ENCODE peak calls at places on chromosomes 6 and 20, in five cellular contexts. J is K562, Y is H1, C is A549, H is GM12878. L is an unnamed sample.

GRCh38 chr6:164990901-164991300 is 318.5 kb downstream of the C6orf118 start:
- DNase-seq in Y (no peak), C (no peak), J (no peak), H (no peak), L (no peak)

GRCh38 chr6:30635834-30636233 is 9.2 kb downstream of the ATAT1 start:
- DNase-seq in Y (no peak), J (no peak), H (no peak), C (no peak), L (no peak)

GRCh38 chr6:138245751-138246150 is 27.5 kb upstream of the PBOV1 start:
- DNase-seq in J (no peak), Y (no peak), H (no peak), C (no peak), L (no peak)

GRCh38 chr6:21800948-21801438 is 207.4 kb downstream of the SOX4 start:
- DNase-seq in Y (no peak), H (no peak), J (no peak), C (peak; percentile 82), L (peak; percentile 39)

GRCh38 chr6:159184559-159184958 is 15.4 kb downstream of the FNDC1 start:
- DNase-seq in J (no peak), Y (no peak), H (no peak), C (no peak), L (no peak)

GRCh38 chr20:41169791-41170351 is 32.5 kb downstream of the PLCG1 start:
- DNase-seq in H (no peak), Y (no peak), C (no peak), J (no peak), L (no peak)

GRCh38 chr6:125154184-125155135 is 887 bp downstream of the TPD52L1 start:
- DNase-seq in C (peak; percentile 55), Y (no peak), H (no peak), J (peak; percentile 68), L (peak; percentile 7)

GRCh38 chr20:33674294-33675126 is at the start of gene NECAB3:
- DNase-seq in Y (no peak), C (peak; percentile 75), J (peak; percentile 93), H (no peak), L (peak; percentile 82)

GRCh38 chr6:41878246-41878645 is 16.9 kb downstream of the USP49 start:
- DNase-seq in Y (no peak), J (no peak), C (no peak), H (no peak), L (no peak)

GRCh38 chr20:46118481-46119020 is 437 bp downstream of the CD40 start:
- DNase-seq in C (no peak), J (no peak), Y (no peak), H (no peak), L (no peak)

GRCh38 chr6:31702819-31703716 is at the start of gene ABHD16A:
- DNase-seq in H (peak; percentile 95), C (peak; percentile 97), Y (peak; percentile 95), J (peak; percentile 100), L (peak; percentile 98)
- TF ChIP-seq CTCF in H (no peak), C (no peak), Y (no peak), J (peak; percentile 17), L (peak; percentile 33)

DNA sequence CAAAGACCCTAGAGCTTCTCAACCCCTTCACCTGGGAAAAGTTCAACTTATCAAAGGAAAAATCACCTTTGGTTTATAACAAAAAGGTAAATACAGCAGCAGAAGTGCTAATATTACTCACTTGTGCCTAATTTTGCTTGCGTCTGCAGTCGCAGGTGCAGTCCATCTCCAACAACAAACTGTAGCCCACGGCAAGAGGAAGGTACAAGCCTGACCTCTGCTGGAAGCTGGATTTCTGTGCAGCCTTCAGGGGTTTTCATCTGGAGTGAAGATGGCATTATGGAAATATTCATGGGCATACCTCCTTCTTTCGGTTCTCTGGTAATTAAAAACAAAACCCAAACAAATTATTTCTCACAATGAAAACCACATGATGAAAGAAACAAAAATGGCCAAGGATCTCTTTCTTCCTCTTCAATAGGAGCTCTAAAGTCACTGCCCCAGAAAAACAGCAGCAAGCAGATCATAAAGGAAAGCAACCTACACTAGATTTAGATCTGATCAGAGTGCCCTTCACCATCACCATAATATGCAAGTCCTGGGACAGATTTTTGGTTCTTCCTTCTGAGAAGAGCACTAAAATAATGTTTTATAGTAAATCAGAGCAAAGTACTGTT is 7.8 kb downstream of the UBE3D start:
- DNase-seq in J (peak; percentile 41), Y (no peak), H (no peak), C (peak; percentile 25), L (peak; percentile 42)
- TF ChIP-seq KDM1A in J (no peak), Y (no peak), H (no peak), C (no peak), L (no peak)

GRCh38 chr6:17601389-17601703 is 1.2 kb downstream of the FAM8A1 start:
- DNase-seq in C (no peak), J (no peak), Y (no peak), H (no peak), L (no peak)

GRCh38 chr6:17602888-17603287 is 2.8 kb downstream of the FAM8A1 start:
- DNase-seq in C (no peak), Y (no peak), H (no peak), J (no peak), L (peak; percentile 87)

GRCh38 chr6:17600527-17601388 is 656 bp downstream of the FAM8A1 start:
- DNase-seq in J (peak; percentile 62), H (no peak), Y (no peak), C (no peak), L (peak; percentile 24)

GRCh38 chr6:17596085-17596484 is 4.0 kb upstream of the FAM8A1 start:
- DNase-seq in Y (no peak), C (no peak), J (no peak), H (no peak), L (no peak)

GRCh38 chr6:17599885-17600526 is at the start of gene FAM8A1:
- DNase-seq in J (peak; percentile 97), Y (peak; percentile 90), H (peak; percentile 66), C (peak; percentile 71), L (peak; percentile 91)
- TF ChIP-seq CTCF in J (peak; percentile 60), Y (peak; percentile 51), H (peak; percentile 23), C (no peak), L (peak; percentile 74)

GRCh38 chr6:73049971-73050594 is 175.2 kb downstream of the KHDC1L start:
- DNase-seq in Y (no peak), J (no peak), C (no peak), H (no peak), L (no peak)

GRCh38 chr6:73050706-73051105 is 174.6 kb downstream of the KHDC1L start:
- DNase-seq in C (no peak), J (no peak), Y (no peak), H (no peak), L (no peak)

GRCh38 chr6:73047801-73048200 is 177.5 kb downstream of the KHDC1L start:
- DNase-seq in C (no peak), Y (no peak), J (no peak), H (no peak), L (no peak)

GRCh38 chr6:73054958-73055357 is 170.3 kb downstream of the KHDC1L start:
- DNase-seq in J (no peak), H (no peak), Y (no peak), C (no peak), L (no peak)

GRCh38 chr6:73051147-73051546 is 174.1 kb downstream of the KHDC1L start:
- DNase-seq in Y (no peak), C (no peak), H (no peak), J (no peak), L (no peak)
- TF ChIP-seq KDM1A in Y (no peak), C (no peak), H (no peak), J (no peak), L (no peak)

GRCh38 chr6:162249907-162250642 is 477.5 kb downstream of the PRKN start:
- DNase-seq in J (no peak), Y (no peak), H (no peak), C (no peak), L (peak; percentile 67)

GRCh38 chr6:162245831-162246230 is 481.7 kb downstream of the PRKN start:
- DNase-seq in J (no peak), Y (no peak), H (no peak), C (no peak), L (peak; percentile 13)

DNA sequence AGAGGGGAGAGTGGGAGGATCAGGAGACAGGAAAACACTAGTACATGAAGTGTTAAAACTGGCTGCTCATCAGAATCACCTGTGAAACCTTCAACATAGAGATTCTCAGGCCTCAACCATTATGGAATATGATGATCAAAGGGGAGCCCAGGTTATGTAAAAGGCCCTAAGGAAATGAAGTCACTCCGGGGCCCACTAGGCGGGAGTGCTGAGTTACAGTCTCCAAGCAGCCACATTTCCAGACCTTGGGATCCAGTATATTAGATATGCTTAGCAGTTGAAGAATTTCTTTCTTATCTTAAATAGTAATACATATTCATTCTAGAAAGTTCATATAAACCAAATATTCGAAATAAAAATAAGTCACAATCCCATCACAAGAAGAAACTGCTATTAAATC is 476.3 kb downstream of the PRKN start:
- DNase-seq in H (no peak), C (no peak), Y (peak; percentile 3), J (no peak), L (peak; percentile 14)
- TF ChIP-seq CTCF in H (no peak), C (no peak), Y (peak; percentile 57), J (peak; percentile 22), L (peak; percentile 29)

GRCh38 chr6:75118925-75119515 is 86.8 kb downstream of the COL12A1 start:
- DNase-seq in J (no peak), H (no peak), C (no peak), Y (no peak), L (no peak)

GRCh38 chr6:75116946-75117345 is 88.9 kb downstream of the COL12A1 start:
- DNase-seq in H (no peak), C (no peak), J (no peak), Y (no peak), L (no peak)

GRCh38 chr6:75115501-75115900 is 90.4 kb downstream of the COL12A1 start:
- DNase-seq in H (no peak), J (no peak), C (no peak), Y (no peak), L (no peak)

GRCh38 chr6:75114795-75115194 is 91.1 kb downstream of the COL12A1 start:
- DNase-seq in J (no peak), Y (no peak), C (no peak), H (no peak), L (no peak)

GRCh38 chr6:75117701-75118100 is 88.2 kb downstream of the COL12A1 start:
- DNase-seq in H (no peak), J (no peak), C (no peak), Y (no peak), L (no peak)
- TF ChIP-seq KDM1A in H (no peak), J (no peak), C (no peak), Y (no peak), L (no peak)

GRCh38 chr6:16972535-16972934 is 129.3 kb upstream of the STMND1 start:
- DNase-seq in H (no peak), Y (no peak), C (no peak), J (no peak), L (no peak)

GRCh38 chr6:16973545-16974386 is 128.1 kb upstream of the STMND1 start:
- DNase-seq in J (no peak), Y (no peak), C (no peak), H (no peak), L (no peak)

GRCh38 chr6:16974729-16975359 is 127.0 kb upstream of the STMND1 start:
- DNase-seq in J (no peak), C (no peak), Y (no peak), H (no peak), L (no peak)

GRCh38 chr6:16973071-16973470 is 128.8 kb upstream of the STMND1 start:
- DNase-seq in C (no peak), Y (no peak), J (no peak), H (no peak), L (no peak)

GRCh38 chr6:16974387-16974673 is 127.5 kb upstream of the STMND1 start:
- DNase-seq in C (no peak), J (no peak), H (no peak), Y (no peak), L (no peak)
- TF ChIP-seq CTCF in C (no peak), J (no peak), H (no peak), Y (no peak), L (no peak)

GRCh38 chr20:11426938-11427337 is 490.8 kb upstream of the BTBD3 start:
- DNase-seq in C (no peak), Y (no peak), J (no peak), H (no peak), L (no peak)
- TF ChIP-seq KDM1A in C (no peak), Y (no peak), J (no peak), H (no peak), L (no peak)

L was measured in HepG2.